ENCODE peak calls at places on chromosomes 16 and 17, in nine cellular contexts. U is epithelial cell of esophagus; K is activated CD8-positive, alpha-beta memory T cell treated with anti-CD3 and anti-CD28 coated beads for 1 hour; S is amniotic stem cell; W is activated T-cell treated with anti-CD3 and anti-CD28 coated beads, Interleukin-2, amount 50 U/mL, for 4 hours; N is AG10803; O is AG04449; I is pancreas; Q is mammary epithelial cell. X is an unnamed sample.

GRCh38 chr16:86307518-86307903 is 202.8 kb upstream of the FOXF1 start:
- DNase-seq in U (peak; percentile 11), K (no peak), S (no peak), W (no peak), N (peak; percentile 90), O (peak; percentile 40), I (no peak), Q (peak; percentile 95), X (no peak)

GRCh38 chr17:78883090-78883532 is 19.9 kb downstream of the CEP295NL start:
- DNase-seq in U (peak; percentile 62), K (no peak), S (peak; percentile 62), W (no peak), N (peak; percentile 95), O (peak; percentile 50), I (no peak), Q (no peak), X (no peak)

GRCh38 chr17:46770818-46771600 is 47.5 kb downstream of the WNT3 start:
- DNase-seq in U (peak; percentile 41), K (no peak), S (no peak), W (no peak), N (peak; percentile 37), O (no peak), I (no peak), Q (no peak), X (peak; percentile 31)

GRCh38 chr17:66465701-66466100 is 163.3 kb downstream of the PRKCA start:
- DNase-seq in U (no peak), K (no peak), S (no peak), W (no peak), N (no peak), O (no peak), I (no peak), Q (no peak), X (peak; percentile 58)

GRCh38 chr17:77498056-77498785 is 357.5 kb downstream of the SEC14L1 start:
- DNase-seq in U (no peak), K (no peak), S (no peak), W (no peak), N (no peak), O (no peak), I (no peak), Q (no peak), X (no peak)

GRCh38 chr16:84042879-84043485 is 387 bp upstream of the SLC38A8 start:
- DNase-seq in U (peak; percentile 29), K (no peak), S (no peak), W (no peak), N (no peak), O (no peak), I (no peak), Q (no peak), X (no peak)

GRCh38 chr17:78677303-78678219 is 100.4 kb upstream of the DNAH17 start:
- DNase-seq in U (no peak), K (no peak), S (no peak), W (no peak), N (no peak), O (no peak), I (no peak), Q (no peak), X (peak; percentile 34)

GRCh38 chr16:13883881-13884280 is 36.1 kb upstream of the ERCC4 start:
- DNase-seq in U (no peak), K (no peak), S (no peak), W (no peak), N (peak; percentile 54), O (no peak), I (no peak), Q (no peak), X (no peak)

GRCh38 chr17:35520043-35520442 is 17.4 kb downstream of the SLFN12L start:
- DNase-seq in U (no peak), K (no peak), S (no peak), W (no peak), N (no peak), O (no peak), I (no peak), Q (no peak), X (no peak)

GRCh38 chr16:53945996-53946395 is 242.0 kb downstream of the FTO start:
- DNase-seq in U (peak; percentile 74), K (no peak), S (no peak), W (no peak), N (peak; percentile 56), O (no peak), I (no peak), Q (peak; percentile 43), X (peak; percentile 74)

GRCh38 chr17:75846701-75847594 is 2.7 kb upstream of the UNC13D start:
- DNase-seq in U (no peak), K (no peak), S (no peak), W (no peak), N (no peak), O (no peak), I (peak; percentile 85), Q (no peak), X (no peak)

X was measured in amniotic epithelial cell.